ENCODE peak calls at places on chromosomes 1 and 21, in eight cellular contexts. D is aorta; G is pancreas; F is keratinocyte; I is naive thymus-derived CD4-positive, alpha-beta T cell; T is colonic mucosa; Z is upper lobe of right lung; O is adrenal gland. B is an unnamed sample. For H3K9me3 and H3K27me3, the result is how much of the 10 kb centered on the place peaks cover.

GRCh38 chr1:23546897-23547596 is 12.3 kb downstream of the ID3 start:
- DNase-seq in Z (no peak), G (no peak), O (no peak), I (no peak), D (no peak), T (peak), F (no peak), B (no peak)

GRCh38 chr1:193552274-193552673 is 365.9 kb upstream of the B3GALT2 start:
- DNase-seq in O (no peak), F (no peak), T (no peak), G (no peak), I (no peak), Z (no peak), D (no peak), B (no peak)

GRCh38 chr1:29754608-29755375 is 518.5 kb downstream of the PTPRU start:
- DNase-seq in O (no peak), Z (no peak), D (no peak), T (peak), F (no peak), I (no peak), G (no peak), B (no peak)

GRCh38 chr1:13781907-13782633 is 82.1 kb downstream of the PRDM2 start:
- DNase-seq in Z (no peak), T (no peak), G (no peak), D (peak), F (no peak), I (no peak), O (peak), B (no peak)

GRCh38 chr1:11847667-11848445 is at the start of gene NPPA:
- DNase-seq in D (no peak), G (no peak), I (no peak), Z (no peak), O (no peak), F (no peak), T (no peak), B (no peak)

GRCh38 chr1:27101696-27102095 is 53.2 kb downstream of the SLC9A1 start:
- DNase-seq in O (no peak), Z (no peak), I (no peak), G (no peak), F (no peak), D (no peak), T (no peak), B (no peak)

GRCh38 chr1:204520834-204521709 is 4.9 kb downstream of the MDM4 start:
- DNase-seq in Z (no peak), F (no peak), O (no peak), D (no peak), G (no peak), T (no peak), I (peak), B (no peak)

GRCh38 chr1:30362603-30362990 is 360.8 kb downstream of the MATN1 start:
- DNase-seq in G (no peak), T (no peak), O (no peak), Z (no peak), I (no peak), F (no peak), D (no peak), B (no peak)

GRCh38 chr1:117897551-117897950 is 31.9 kb downstream of the GDAP2 start:
- DNase-seq in I (no peak), Z (no peak), D (no peak), T (no peak), O (no peak), G (no peak), F (no peak), B (no peak)

GRCh38 chr21:35528109-35529042 is 479.3 kb upstream of the RUNX1 start:
- DNase-seq in O (peak), D (peak), Z (peak), T (peak), G (no peak), F (no peak), I (peak), B (no peak)

GRCh38 chr1:46529031-46529630 is 22.3 kb downstream of the KNCN start:
- DNase-seq in G (no peak), D (no peak), Z (no peak), T (no peak), F (no peak), O (no peak), I (no peak), B (no peak)

GRCh38 chr1:21175324-21175669 is 1.4 kb downstream of the EIF4G3 start:
- DNase-seq in O (peak), F (no peak), Z (peak), I (no peak), G (peak), D (peak), T (peak), B (no peak)

GRCh38 chr1:30751830-30752650 is 5.5 kb downstream of the LAPTM5 start:
- DNase-seq in G (no peak), O (no peak), D (no peak), F (no peak), I (no peak), T (no peak), Z (no peak), B (no peak)

DNA sequence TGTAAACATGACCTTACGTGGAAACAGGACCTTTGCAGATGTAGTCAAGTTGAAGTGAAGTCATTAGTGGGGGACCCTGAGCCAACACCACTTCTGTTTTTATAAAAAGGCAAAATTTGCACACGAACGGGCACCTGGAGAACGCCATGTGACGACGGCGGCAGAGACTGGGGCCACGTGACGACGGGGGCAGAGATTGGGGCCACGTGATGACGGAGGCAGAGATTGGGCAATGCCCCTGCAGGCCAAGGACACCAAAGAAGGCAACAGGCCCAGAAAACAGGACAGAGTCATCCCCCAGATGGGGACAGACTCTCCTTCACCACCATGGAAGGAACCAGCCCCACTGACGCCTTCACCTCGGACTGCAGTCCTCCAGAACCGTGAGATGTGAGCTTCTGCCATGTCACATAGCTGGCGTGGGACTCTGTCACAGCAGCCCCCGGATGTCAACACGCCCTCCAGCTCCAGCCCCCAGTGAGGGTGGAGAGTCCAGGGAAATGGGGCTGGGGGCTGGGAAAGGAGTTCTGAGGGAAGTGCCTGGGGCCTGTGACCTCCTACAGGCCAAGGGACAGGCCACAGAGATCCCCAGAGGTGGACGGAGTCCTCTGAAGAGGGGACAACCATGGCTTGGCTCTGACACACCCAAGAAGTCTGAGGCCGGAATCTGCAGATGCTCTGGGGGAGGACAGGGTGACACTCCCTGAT is 4.0 kb downstream of the KRTAP12-4 start:
- DNase-seq in T (no peak), G (no peak), D (no peak), F (no peak), O (no peak), Z (no peak), I (no peak), B (no peak)
- H3K9me3 ChIP-seq in T (under half), G (under half), D (under half), F (under half), O (under half), Z (under half), I (under half), B (under half)

DNA sequence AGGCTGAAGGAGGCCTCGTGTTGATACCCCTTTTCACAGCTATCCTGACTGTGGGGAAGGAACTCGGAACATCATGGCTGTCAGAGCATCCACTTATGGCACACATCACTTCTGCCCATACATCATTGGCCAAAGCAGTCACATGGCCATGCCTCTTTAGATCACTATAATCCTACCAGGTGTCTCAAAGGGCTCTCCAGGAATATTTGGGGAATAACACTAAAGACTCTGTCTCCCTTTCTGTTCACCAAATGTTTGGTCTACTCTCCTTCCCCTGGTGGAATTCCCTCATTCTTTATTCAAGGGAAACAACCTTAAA is 3.0 kb upstream of the JUN start:
- DNase-seq in Z (no peak), F (no peak), O (no peak), I (no peak), D (no peak), T (no peak), G (no peak), B (no peak)
- H3K27ac ChIP-seq in Z (peak), F (no peak), O (peak), I (no peak), D (peak), T (no peak), G (peak), B (no peak)

GRCh38 chr1:160747717-160748116 is 8.7 kb downstream of the SLAMF7 start:
- DNase-seq in T (no peak), I (no peak), O (no peak), F (no peak), Z (no peak), G (no peak), D (no peak), B (no peak)

GRCh38 chr1:160748182-160748876 is 9.3 kb downstream of the SLAMF7 start:
- DNase-seq in G (no peak), O (no peak), F (peak), I (no peak), Z (no peak), D (no peak), T (no peak), B (no peak)

GRCh38 chr1:160752926-160753325 is 13.9 kb downstream of the SLAMF7 start:
- DNase-seq in I (no peak), T (no peak), Z (no peak), D (no peak), G (no peak), F (no peak), O (peak), B (no peak)

GRCh38 chr1:160748877-160749269 is 9.8 kb downstream of the SLAMF7 start:
- DNase-seq in O (no peak), F (no peak), I (no peak), T (no peak), Z (no peak), D (no peak), G (no peak), B (no peak)

DNA sequence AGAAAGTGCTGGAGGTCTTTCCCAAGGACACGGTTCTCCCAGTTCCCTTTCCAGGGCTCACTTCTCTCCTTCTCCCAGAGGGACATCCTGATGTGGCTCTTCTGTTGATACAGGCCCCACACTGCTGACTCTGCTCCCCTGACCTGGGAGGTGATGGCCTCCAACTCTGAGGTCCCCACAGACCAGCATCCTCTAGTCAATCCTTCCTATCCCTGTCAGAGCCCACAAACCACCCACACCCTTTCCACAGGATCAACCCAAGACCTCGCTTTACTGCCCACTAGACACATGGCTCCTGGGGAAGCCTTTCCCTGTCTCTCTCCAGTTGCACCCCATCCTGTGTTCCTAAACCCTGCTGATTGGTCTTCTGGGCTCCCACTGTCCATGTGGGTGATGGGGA is 11.6 kb downstream of the SLAMF7 start:
- DNase-seq in D (no peak), Z (no peak), I (no peak), G (no peak), F (no peak), T (no peak), O (no peak), B (no peak)
- H3K27me3 ChIP-seq in D (under half), Z (under half), I (under half), G (under half), F (under half), T (under half), O (under half), B (under half)

GRCh38 chr1:227526524-227526923 is 36.8 kb upstream of the ZNF678 start:
- DNase-seq in T (no peak), O (no peak), Z (no peak), I (no peak), G (no peak), F (no peak), D (no peak), B (no peak)
- H3K9me3 ChIP-seq in T (under half), O (under half), Z (under half), I (under half), G (under half), F (under half), D (under half), B (under half)

DNA sequence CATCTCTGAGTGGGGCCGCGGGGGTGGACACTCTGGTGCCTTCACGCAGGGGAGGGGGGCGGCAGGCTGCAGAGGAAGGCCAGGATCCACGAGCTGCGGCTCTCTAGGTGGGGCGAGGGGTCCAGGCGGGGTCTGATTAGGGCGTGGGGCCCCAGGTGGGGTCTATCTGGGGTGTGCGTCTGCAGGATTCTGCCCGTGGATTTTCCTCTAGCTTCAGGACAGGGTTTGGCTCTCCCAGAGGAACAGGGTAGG is 6.3 kb downstream of the JMJD4 start:
- DNase-seq in T (no peak), D (no peak), Z (no peak), G (no peak), F (no peak), O (no peak), I (no peak), B (no peak)
- H3K27ac ChIP-seq in T (no peak), D (peak), Z (peak), G (peak), F (no peak), O (peak), I (peak), B (no peak)

DNA sequence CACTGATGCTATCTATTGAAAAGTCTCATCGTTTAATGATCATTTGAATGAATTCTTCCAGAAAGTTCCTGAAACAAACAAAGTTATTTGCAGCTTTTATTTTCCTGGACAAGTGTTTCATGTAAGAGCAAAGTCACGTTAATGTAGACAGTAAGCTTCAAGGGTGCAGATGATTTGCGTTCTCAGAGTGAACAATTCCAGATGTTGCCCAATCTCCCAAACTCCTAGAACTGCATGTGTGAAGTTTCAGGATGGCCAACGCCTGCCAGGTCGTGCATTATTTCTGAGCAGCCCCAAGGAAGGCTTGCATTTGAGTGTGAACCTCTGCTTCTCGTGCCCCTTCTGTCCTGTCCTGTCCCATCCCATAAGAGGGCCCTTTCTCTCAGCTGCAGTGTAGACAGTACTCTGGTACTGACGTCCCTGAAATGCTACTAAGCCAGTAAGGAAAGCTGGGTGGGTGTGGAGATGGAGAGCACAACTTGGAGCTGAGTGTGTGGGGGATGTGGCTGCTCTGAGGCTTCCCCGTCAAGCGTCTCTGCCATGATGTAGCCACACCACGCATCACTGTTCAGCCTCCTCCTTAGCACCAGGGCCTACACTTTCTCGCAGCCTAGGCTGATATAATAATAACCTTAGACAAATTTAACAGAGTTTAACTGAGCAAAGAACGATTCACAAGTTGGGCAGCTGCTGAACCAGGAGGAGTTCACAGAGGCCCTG is 50.2 kb downstream of the RHOU start:
- DNase-seq in O (no peak), D (no peak), F (no peak), Z (no peak), I (no peak), T (no peak), G (no peak), B (no peak)
- H3K27me3 ChIP-seq in O (under half), D (under half), F (under half), Z (under half), I (under half), T (under half), G (under half), B (under half)

B was measured in iPS DF 6.9.